ENCODE peak calls at places on chromosome 4, in five cellular contexts. Y, F, Z, S and N are unnamed samples.

GRCh38 chr4:79498282-79498681 is 90.3 kb upstream of the GK2 start:
- DNase-seq in Y (peak; percentile 17), Z (no peak), S (no peak), F (no peak), N (no peak)

GRCh38 chr4:53992785-53993184 is 71.6 kb downstream of the CHIC2 start:
- DNase-seq in F (no peak), Z (no peak), S (no peak), Y (peak; percentile 12), N (no peak)

GRCh38 chr4:31383767-31384166 is 663.6 kb downstream of the PCDH7 start:
- DNase-seq in S (no peak), Y (no peak), Z (no peak), F (no peak), N (no peak)

GRCh38 chr4:173538148-173538902 is 8.3 kb upstream of the HAND2 start:
- DNase-seq in Y (no peak), Z (peak; percentile 68), S (no peak), F (no peak), N (no peak)

GRCh38 chr4:4284827-4285618 is 4.9 kb downstream of the LYAR start:
- DNase-seq in F (no peak), Z (no peak), S (no peak), Y (peak; percentile 67), N (no peak)

GRCh38 chr4:174408841-174409552 is 113.3 kb downstream of the HPGD start:
- DNase-seq in F (no peak), Z (no peak), Y (no peak), S (no peak), N (no peak)

GRCh38 chr4:51885371-51885770 is 42.4 kb downstream of the DCUN1D4 start:
- DNase-seq in S (no peak), Z (peak; percentile 21), Y (peak; percentile 44), F (peak; percentile 22), N (peak; percentile 28)

GRCh38 chr4:56821394-56822263 is at the start of gene SPINK2:
- DNase-seq in S (no peak), Y (no peak), Z (peak; percentile 88), F (peak; percentile 77), N (no peak)

GRCh38 chr4:109735566-109736454 is 5.9 kb upstream of the PLA2G12A start:
- DNase-seq in F (no peak), S (no peak), Z (no peak), Y (no peak), N (peak; percentile 50)

GRCh38 chr4:185657191-185657590 is 121.9 kb upstream of the PDLIM3 start:
- DNase-seq in F (no peak), S (no peak), Z (no peak), Y (no peak), N (no peak)

GRCh38 chr4:163590609-163591264 is 96.2 kb downstream of the TMA16 start:
- DNase-seq in F (no peak), Y (no peak), Z (no peak), S (no peak), N (no peak)

GRCh38 chr4:152640058-152640921 is 39.5 kb downstream of the TMEM154 start:
- DNase-seq in S (no peak), F (peak; percentile 48), Z (peak; percentile 42), Y (no peak), N (peak; percentile 28)

GRCh38 chr4:78661923-78662521 is 110.5 kb downstream of the ANXA3 start:
- DNase-seq in S (peak; percentile 77), Y (peak; percentile 88), F (no peak), Z (no peak), N (peak; percentile 33)

GRCh38 chr4:22019676-22020075 is 71.1 kb upstream of the KCNIP4 start:
- DNase-seq in F (no peak), S (no peak), Y (no peak), Z (no peak), N (no peak)

GRCh38 chr4:37561803-37562207 is 124.4 kb downstream of the RELL1 start:
- DNase-seq in S (peak; percentile 34), Z (no peak), Y (peak; percentile 25), F (peak; percentile 43), N (peak; percentile 80)

GRCh38 chr4:56863441-56864129 is 42.1 kb upstream of the SPINK2 start:
- DNase-seq in S (no peak), F (no peak), Z (no peak), Y (no peak), N (peak; percentile 5)

DNA sequence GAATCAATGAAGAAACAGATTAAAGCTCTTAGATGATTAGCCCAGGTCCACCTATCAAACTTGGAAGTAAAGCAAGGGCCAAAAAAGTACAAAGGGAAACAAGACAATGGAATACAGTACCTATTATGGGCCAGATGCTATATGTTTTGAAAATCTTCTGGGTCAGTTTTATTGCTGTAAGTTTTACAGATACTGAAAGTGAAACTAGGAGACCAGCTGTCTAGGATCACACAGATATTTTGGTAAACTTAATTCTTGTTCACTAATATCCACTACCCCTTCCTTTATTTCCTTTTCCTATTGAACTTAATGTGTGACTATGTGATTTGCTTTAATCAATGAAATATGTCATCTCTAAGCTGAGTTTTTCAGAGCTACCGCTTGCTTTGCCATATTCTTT is 505.4 kb upstream of the PITX2 start:
- DNase-seq in F (no peak), S (no peak), Z (no peak), Y (no peak), N (peak; percentile 5)
- TF ChIP-seq MXI1 in F (no peak), S (no peak), Z (no peak), Y (no peak), N (no peak)

DNA sequence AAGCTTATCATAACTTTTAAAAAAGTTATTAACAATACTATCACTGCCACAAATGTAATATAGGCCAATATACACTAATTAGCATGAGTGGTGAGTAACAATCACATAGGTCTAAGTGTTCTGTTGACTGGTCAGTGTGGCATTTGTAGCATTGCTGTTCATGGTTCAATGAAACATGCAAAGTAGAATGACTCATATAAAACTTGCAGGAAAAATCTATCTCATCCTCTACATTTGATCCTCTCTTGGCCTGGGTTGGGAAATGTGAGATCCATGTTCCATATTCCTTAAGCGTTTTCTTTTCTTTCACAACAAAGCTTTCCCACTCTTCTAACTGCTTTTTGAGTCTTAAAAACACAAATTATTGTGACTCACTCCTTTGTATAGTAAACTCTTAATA is 1418.7 kb downstream of the FSTL5 start:
- DNase-seq in F (no peak), Y (no peak), Z (no peak), S (no peak), N (no peak)
- H3K4me1 ChIP-seq in F (no peaks in the 10 kb centered on the region), Y (no peaks in the 10 kb centered on the region), Z (no peaks in the 10 kb centered on the region), S (no peaks in the 10 kb centered on the region), N (no peaks in the 10 kb centered on the region)

GRCh38 chr4:118350961-118351360 is 1.8 kb downstream of the PRSS12 start:
- DNase-seq in S (no peak), Y (no peak), F (no peak), Z (no peak), N (no peak)
- TF ChIP-seq MXI1 in S (no peak), Y (no peak), F (no peak), Z (no peak), N (no peak)

GRCh38 chr4:85779165-85779564 is 304.2 kb downstream of the ARHGAP24 start:
- DNase-seq in S (no peak), Y (no peak), Z (no peak), F (no peak), N (peak; percentile 62)
- H3K4me1 ChIP-seq in S (peaks cover 4% of the 10 kb centered on the region), Y (no peaks in the 10 kb centered on the region), Z (peaks cover 17% of the 10 kb centered on the region), F (no peaks in the 10 kb centered on the region), N (peaks cover 7% of the 10 kb centered on the region)

GRCh38 chr4:113587640-113588275 is 173.8 kb downstream of the CAMK2D start:
- DNase-seq in Z (no peak), Y (no peak), F (no peak), S (no peak), N (no peak)

GRCh38 chr4:113586072-113586471 is 175.5 kb downstream of the CAMK2D start:
- DNase-seq in Y (no peak), F (no peak), S (no peak), Z (no peak), N (no peak)

GRCh38 chr4:113587156-113587555 is 174.4 kb downstream of the CAMK2D start:
- DNase-seq in Y (no peak), S (no peak), F (no peak), Z (no peak), N (no peak)

GRCh38 chr4:113582737-113583136 is 178.8 kb downstream of the CAMK2D start:
- DNase-seq in Y (no peak), Z (no peak), F (no peak), S (no peak), N (no peak)

DNA sequence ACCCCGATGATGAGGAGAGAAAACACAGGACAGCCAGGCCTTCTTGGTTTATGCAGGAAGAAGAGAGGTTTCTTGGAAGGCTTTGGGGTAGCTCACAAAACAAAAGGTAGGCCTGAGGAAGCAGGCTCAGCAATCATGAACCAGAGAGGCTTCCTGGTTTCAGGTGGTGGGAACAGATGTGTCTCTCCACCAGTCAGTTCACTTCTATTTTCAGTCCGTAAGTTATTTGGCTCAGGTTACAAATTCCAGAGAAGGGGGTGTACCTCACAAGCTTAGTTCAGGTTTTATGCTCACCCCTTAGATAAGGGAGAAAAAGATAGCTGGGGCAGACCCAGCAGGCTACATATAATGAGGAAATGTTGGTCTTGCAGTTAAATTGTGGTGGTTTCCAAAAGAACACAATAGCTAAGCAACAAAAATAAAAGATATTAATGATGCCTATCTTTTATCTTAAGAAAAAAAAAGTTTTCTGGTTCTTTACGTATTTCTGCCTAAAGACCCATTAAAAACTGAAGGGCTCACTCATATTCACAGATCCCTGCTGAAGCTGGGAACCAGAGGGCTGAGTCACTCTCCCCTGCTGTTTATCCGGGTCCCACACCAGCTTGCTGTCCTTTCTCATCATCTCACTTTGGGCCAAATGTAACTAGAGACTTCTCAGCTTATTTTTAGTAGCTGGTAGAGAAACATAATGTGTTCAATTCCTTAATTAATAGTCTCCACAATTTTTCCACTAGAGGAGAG is 177.0 kb downstream of the CAMK2D start:
- DNase-seq in F (peak; percentile 27), Y (no peak), S (no peak), Z (no peak), N (peak; percentile 83)
- TF ChIP-seq MXI1 in F (no peak), Y (no peak), S (no peak), Z (no peak), N (no peak)

DNA sequence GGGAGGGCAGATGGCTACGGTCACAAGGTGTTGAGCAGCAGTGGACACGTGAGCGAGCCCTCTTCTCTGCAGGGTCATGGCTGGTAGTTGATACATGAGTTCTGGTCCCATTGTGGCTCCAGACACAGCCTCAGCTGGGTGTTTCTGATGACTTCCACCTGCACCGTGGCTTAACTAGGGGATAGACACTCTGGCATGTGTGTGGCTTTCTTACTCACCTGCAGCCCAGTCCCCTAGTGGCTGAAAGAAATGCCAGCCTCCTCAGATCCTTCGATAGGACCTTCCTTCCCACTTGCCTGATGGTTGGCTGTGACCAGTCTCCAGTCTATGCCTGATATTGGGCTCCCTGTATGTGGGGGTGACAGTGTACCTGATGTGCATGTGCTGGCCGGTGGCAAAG is 5.0 kb downstream of the GPR78 start:
- DNase-seq in S (no peak), Y (no peak), Z (no peak), F (no peak), N (no peak)
- H3K4me1 ChIP-seq in S (no peaks in the 10 kb centered on the region), Y (no peaks in the 10 kb centered on the region), Z (no peaks in the 10 kb centered on the region), F (peaks cover 25% of the 10 kb centered on the region), N (no peaks in the 10 kb centered on the region)

DNA sequence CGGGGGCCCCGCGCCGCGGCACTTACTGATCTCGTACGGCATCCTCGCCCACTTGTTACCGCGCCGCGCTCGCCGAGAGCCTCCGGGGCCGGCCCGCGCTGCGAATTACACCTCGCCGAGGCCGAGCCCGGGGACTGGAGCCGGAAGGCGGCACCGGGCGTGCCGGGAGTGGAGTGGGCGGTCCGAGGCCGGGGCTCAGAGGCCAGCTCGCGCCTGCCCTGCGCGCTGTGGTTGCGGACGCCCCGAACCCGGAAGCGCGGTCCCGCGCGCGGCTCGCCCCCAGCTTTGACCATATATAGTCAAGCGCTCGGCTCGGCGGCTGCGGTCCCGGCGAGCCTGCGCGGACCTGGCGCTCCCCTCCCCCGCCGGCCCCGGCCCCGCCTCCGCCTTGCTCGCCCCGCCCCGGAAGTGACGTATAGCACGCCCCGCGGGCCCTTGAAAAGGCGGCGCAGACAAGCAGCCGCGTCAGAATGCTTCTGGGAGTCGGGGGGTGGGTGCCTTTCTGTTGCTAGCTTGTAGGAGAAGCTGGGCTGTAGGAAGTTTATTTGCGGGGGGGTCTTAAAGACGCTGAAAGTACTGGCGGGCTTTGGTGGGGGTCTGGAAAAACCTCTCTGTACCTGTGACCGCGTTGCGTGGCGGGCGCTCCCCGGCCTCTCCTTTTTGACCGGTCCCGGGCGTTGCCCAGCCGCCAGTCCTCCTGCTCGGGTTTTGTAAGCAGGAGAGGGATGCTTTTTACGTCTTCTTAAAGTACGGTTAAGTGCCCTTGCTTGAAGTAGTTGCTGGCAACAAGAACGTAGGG is at the start of gene WDR1:
- DNase-seq in S (peak; percentile 71), Z (peak; percentile 96), Y (peak; percentile 89), F (peak; percentile 91), N (peak; percentile 94)
- TF ChIP-seq MXI1 in S (peak; percentile 69), Z (peak; percentile 43), Y (peak; percentile 68), F (no peak), N (peak; percentile 86)